ENCODE peak calls at places on chromosomes 6 and 20, in six cellular contexts. One of them, this sample, is unnamed. For H3K27me3, the result is how much of the 10 kb centered on the place peaks cover.

GRCh38 chr6:104705095-104705707 is 154.5 kb downstream of the HACE1 start:
- DNase-seq in astrocyte: peak
- DNase-seq in dorsolateral prefrontal cortex: no peak
- DNase-seq in cardiac muscle cell: no peak
- DNase-seq in pancreas: no peak
- DNase-seq in sigmoid colon: no peak
- DNase-seq in this sample: peak

GRCh38 chr6:79536615-79536968 is 638 bp downstream of the LCA5 start:
- DNase-seq in astrocyte: no peak
- DNase-seq in dorsolateral prefrontal cortex: no peak
- DNase-seq in cardiac muscle cell: no peak
- DNase-seq in pancreas: no peak
- DNase-seq in sigmoid colon: peak
- DNase-seq in this sample: peak

GRCh38 chr6:136344420-136344819 is 54.8 kb upstream of the BCLAF1 start:
- DNase-seq in astrocyte: peak
- DNase-seq in dorsolateral prefrontal cortex: no peak
- DNase-seq in cardiac muscle cell: no peak
- DNase-seq in pancreas: no peak
- DNase-seq in sigmoid colon: no peak
- DNase-seq in this sample: no peak

GRCh38 chr6:73394577-73395354 is at the start of gene DDX43:
- DNase-seq in astrocyte: peak
- DNase-seq in dorsolateral prefrontal cortex: no peak
- DNase-seq in cardiac muscle cell: no peak
- DNase-seq in pancreas: peak
- DNase-seq in sigmoid colon: peak
- DNase-seq in this sample: peak

GRCh38 chr6:159249150-159249549 is 80.0 kb downstream of the FNDC1 start:
- DNase-seq in astrocyte: peak
- DNase-seq in dorsolateral prefrontal cortex: no peak
- DNase-seq in cardiac muscle cell: no peak
- DNase-seq in pancreas: no peak
- DNase-seq in sigmoid colon: no peak
- DNase-seq in this sample: no peak

GRCh38 chr6:25583099-25583498 is 68.9 kb upstream of the SCGN start:
- DNase-seq in astrocyte: no peak
- DNase-seq in dorsolateral prefrontal cortex: no peak
- DNase-seq in cardiac muscle cell: no peak
- DNase-seq in pancreas: no peak
- DNase-seq in sigmoid colon: no peak
- DNase-seq in this sample: no peak

GRCh38 chr6:45727824-45728449 is 287.7 kb downstream of the CLIC5 start:
- DNase-seq in astrocyte: no peak
- DNase-seq in dorsolateral prefrontal cortex: no peak
- DNase-seq in cardiac muscle cell: no peak
- DNase-seq in pancreas: no peak
- DNase-seq in sigmoid colon: no peak
- DNase-seq in this sample: no peak

GRCh38 chr6:142871910-142872331 is 73.1 kb downstream of the HIVEP2 start:
- DNase-seq in astrocyte: peak
- DNase-seq in dorsolateral prefrontal cortex: no peak
- DNase-seq in cardiac muscle cell: no peak
- DNase-seq in pancreas: no peak
- DNase-seq in sigmoid colon: no peak
- DNase-seq in this sample: peak

GRCh38 chr6:139369568-139370046 is 4.8 kb downstream of the CITED2 start:
- DNase-seq in astrocyte: peak
- DNase-seq in dorsolateral prefrontal cortex: no peak
- DNase-seq in cardiac muscle cell: peak
- DNase-seq in pancreas: no peak
- DNase-seq in sigmoid colon: no peak
- DNase-seq in this sample: peak

GRCh38 chr20:10864076-10864672 is 190.4 kb upstream of the JAG1 start:
- DNase-seq in astrocyte: peak
- DNase-seq in dorsolateral prefrontal cortex: no peak
- DNase-seq in cardiac muscle cell: no peak
- DNase-seq in pancreas: peak
- DNase-seq in sigmoid colon: no peak
- DNase-seq in this sample: no peak

GRCh38 chr6:82057846-82058554 is 189.5 kb downstream of the IBTK start:
- DNase-seq in astrocyte: peak
- DNase-seq in dorsolateral prefrontal cortex: no peak
- DNase-seq in cardiac muscle cell: no peak
- DNase-seq in pancreas: peak
- DNase-seq in sigmoid colon: no peak
- DNase-seq in this sample: no peak

GRCh38 chr6:56381852-56382251 is 134.5 kb upstream of the COL21A1 start:
- DNase-seq in astrocyte: peak
- DNase-seq in dorsolateral prefrontal cortex: no peak
- DNase-seq in cardiac muscle cell: no peak
- DNase-seq in pancreas: no peak
- DNase-seq in sigmoid colon: no peak
- DNase-seq in this sample: no peak

GRCh38 chr6:11096109-11096508 is 2.5 kb downstream of the SMIM13 start:
- DNase-seq in astrocyte: peak
- DNase-seq in dorsolateral prefrontal cortex: no peak
- DNase-seq in cardiac muscle cell: peak
- DNase-seq in pancreas: no peak
- DNase-seq in sigmoid colon: no peak
- DNase-seq in this sample: no peak

GRCh38 chr6:29777319-29777718 is 50.3 kb upstream of the HLA-G start:
- DNase-seq in astrocyte: no peak
- DNase-seq in dorsolateral prefrontal cortex: no peak
- DNase-seq in cardiac muscle cell: no peak
- DNase-seq in pancreas: no peak
- DNase-seq in sigmoid colon: no peak
- DNase-seq in this sample: no peak

GRCh38 chr20:44582321-44583025 is at the start of gene PKIG:
- DNase-seq in astrocyte: peak
- DNase-seq in dorsolateral prefrontal cortex: no peak
- DNase-seq in cardiac muscle cell: no peak
- DNase-seq in pancreas: no peak
- DNase-seq in sigmoid colon: peak
- DNase-seq in this sample: peak

GRCh38 chr20:20247234-20247633 is 120.7 kb upstream of the INSM1 start:
- DNase-seq in astrocyte: no peak
- DNase-seq in dorsolateral prefrontal cortex: no peak
- DNase-seq in cardiac muscle cell: no peak
- DNase-seq in pancreas: no peak
- DNase-seq in sigmoid colon: no peak
- DNase-seq in this sample: no peak

GRCh38 chr6:110703010-110703905 is 112.0 kb downstream of the CDK19 start:
- DNase-seq in astrocyte: no peak
- DNase-seq in dorsolateral prefrontal cortex: no peak
- DNase-seq in cardiac muscle cell: no peak
- DNase-seq in pancreas: no peak
- DNase-seq in sigmoid colon: no peak
- DNase-seq in this sample: no peak

GRCh38 chr20:3788685-3789155 is 2.2 kb upstream of the CENPB start:
- DNase-seq in astrocyte: no peak
- DNase-seq in dorsolateral prefrontal cortex: no peak
- DNase-seq in cardiac muscle cell: no peak
- DNase-seq in pancreas: peak
- DNase-seq in sigmoid colon: no peak
- DNase-seq in this sample: no peak

GRCh38 chr20:61940491-61940890 is 125.2 kb downstream of the TAF4 start:
- DNase-seq in astrocyte: no peak
- DNase-seq in dorsolateral prefrontal cortex: peak
- DNase-seq in cardiac muscle cell: no peak
- DNase-seq in pancreas: no peak
- DNase-seq in sigmoid colon: no peak
- DNase-seq in this sample: no peak

GRCh38 chr6:79570129-79570801 is 33.0 kb upstream of the LCA5 start:
- DNase-seq in astrocyte: peak
- DNase-seq in dorsolateral prefrontal cortex: peak
- DNase-seq in cardiac muscle cell: peak
- DNase-seq in pancreas: no peak
- DNase-seq in sigmoid colon: no peak
- DNase-seq in this sample: peak

GRCh38 chr6:22006795-22007194 is 290.0 kb downstream of the PRL start:
- DNase-seq in astrocyte: no peak
- DNase-seq in dorsolateral prefrontal cortex: no peak
- DNase-seq in cardiac muscle cell: no peak
- DNase-seq in pancreas: no peak
- DNase-seq in sigmoid colon: no peak
- DNase-seq in this sample: no peak

GRCh38 chr6:38095054-38095453 is 275.5 kb downstream of the ZFAND3 start:
- DNase-seq in astrocyte: peak
- DNase-seq in dorsolateral prefrontal cortex: no peak
- DNase-seq in cardiac muscle cell: no peak
- DNase-seq in pancreas: no peak
- DNase-seq in sigmoid colon: no peak
- DNase-seq in this sample: no peak
- H3K4me3 ChIP-seq in astrocyte: no peak
- H3K4me3 ChIP-seq in dorsolateral prefrontal cortex: no peak
- H3K4me3 ChIP-seq in cardiac muscle cell: no peak
- H3K4me3 ChIP-seq in pancreas: no peak
- H3K4me3 ChIP-seq in sigmoid colon: no peak
- H3K4me3 ChIP-seq in this sample: no peak

DNA sequence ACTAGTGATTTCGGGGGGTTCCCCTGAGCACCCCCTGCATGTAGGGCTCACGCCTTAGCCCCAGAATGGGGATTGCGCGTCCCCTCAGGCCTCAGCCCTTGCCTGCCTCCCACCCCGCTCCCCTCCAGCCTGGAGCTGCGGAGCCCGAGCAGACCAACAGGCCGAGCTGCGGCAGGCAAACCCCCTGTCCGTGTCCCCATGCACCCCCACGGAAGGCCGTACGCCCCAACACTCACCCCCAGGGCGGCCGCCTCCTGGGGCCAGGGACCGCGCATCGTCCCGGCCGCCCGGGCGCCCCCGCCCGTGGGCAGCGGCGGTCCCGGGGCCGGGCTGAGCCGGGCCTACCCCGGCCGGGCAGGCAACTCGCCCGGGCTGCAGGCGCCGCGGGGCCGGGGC is 1.2 kb upstream of the KCNB1 start:
- DNase-seq in astrocyte: no peak
- DNase-seq in dorsolateral prefrontal cortex: no peak
- DNase-seq in cardiac muscle cell: no peak
- DNase-seq in pancreas: peak
- DNase-seq in sigmoid colon: no peak
- DNase-seq in this sample: no peak
- H3K27ac ChIP-seq in astrocyte: no peak
- H3K27ac ChIP-seq in dorsolateral prefrontal cortex: peak
- H3K27ac ChIP-seq in cardiac muscle cell: no peak
- H3K27ac ChIP-seq in pancreas: no peak
- H3K27ac ChIP-seq in sigmoid colon: peak
- H3K27ac ChIP-seq in this sample: no peak

DNA sequence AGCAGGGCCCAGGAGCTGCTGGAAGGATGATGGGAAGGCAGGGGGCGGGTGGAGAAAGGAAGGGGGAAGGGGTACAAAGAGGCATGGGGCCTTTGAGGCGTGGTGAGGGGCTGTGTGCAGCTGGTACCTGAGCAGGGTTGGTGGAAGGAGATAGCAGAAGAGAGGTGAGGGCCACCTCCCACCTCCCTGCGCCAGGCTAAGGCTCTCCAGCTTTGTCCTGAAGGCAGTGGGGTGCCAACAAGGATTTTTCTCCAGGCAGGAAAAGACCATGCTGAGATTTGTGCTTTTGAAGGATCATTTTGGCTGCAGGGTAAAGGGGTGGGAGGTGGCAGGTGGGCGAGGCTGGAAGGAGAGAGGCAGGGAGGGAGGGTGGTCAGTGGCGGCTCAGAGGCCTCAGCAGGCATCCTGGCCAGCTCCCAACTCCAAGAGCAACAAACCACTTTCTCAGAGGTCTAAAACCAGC is 40.8 kb downstream of the NOL4L start:
- DNase-seq in astrocyte: no peak
- DNase-seq in dorsolateral prefrontal cortex: no peak
- DNase-seq in cardiac muscle cell: no peak
- DNase-seq in pancreas: peak
- DNase-seq in sigmoid colon: no peak
- DNase-seq in this sample: no peak
- H3K27me3 ChIP-seq in astrocyte: under half
- H3K27me3 ChIP-seq in dorsolateral prefrontal cortex: under half
- H3K27me3 ChIP-seq in cardiac muscle cell: under half
- H3K27me3 ChIP-seq in pancreas: under half
- H3K27me3 ChIP-seq in sigmoid colon: under half
- H3K27me3 ChIP-seq in this sample: under half

DNA sequence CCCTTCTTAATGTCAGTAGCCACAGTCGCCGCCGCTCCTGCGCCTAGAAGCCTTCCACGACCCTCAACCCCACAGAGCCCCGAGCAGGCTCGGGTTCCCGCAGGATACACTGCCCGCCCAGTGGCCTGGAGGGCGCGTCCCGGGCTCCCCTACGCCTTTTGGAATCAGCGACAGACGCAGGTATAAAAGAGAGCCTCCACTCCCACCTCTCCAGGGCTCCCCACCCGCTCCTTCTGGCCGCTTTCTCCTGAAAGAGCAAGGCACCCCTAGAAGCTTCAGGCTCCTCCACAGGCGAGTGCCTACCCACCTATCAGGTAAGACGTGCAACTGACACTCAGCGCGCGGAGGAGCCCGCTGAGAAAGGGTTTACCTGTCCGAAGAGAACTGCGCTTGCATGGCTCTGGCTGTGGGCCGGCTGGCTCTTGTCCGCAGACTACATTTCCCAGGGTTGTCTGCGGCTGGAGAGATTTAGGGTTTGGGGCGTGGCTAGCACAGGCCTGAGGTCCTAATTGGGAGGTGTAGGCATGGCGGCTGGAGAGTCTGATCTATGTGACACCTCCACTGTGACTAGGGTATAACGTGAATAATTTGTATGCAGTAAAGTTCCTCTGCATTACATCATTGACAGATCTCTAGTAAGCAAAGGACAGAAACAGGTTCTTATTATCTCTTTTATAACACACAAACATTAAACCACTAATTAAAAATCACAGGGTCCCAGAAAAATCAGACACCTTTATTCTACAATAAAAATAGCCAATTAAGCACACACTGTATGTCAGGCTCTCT is 13.5 kb upstream of the ZNF391 start:
- DNase-seq in astrocyte: peak
- DNase-seq in dorsolateral prefrontal cortex: peak
- DNase-seq in cardiac muscle cell: peak
- DNase-seq in pancreas: peak
- DNase-seq in sigmoid colon: peak
- DNase-seq in this sample: peak
- H3K4me3 ChIP-seq in astrocyte: peak
- H3K4me3 ChIP-seq in dorsolateral prefrontal cortex: peak
- H3K4me3 ChIP-seq in cardiac muscle cell: peak
- H3K4me3 ChIP-seq in pancreas: peak
- H3K4me3 ChIP-seq in sigmoid colon: peak
- H3K4me3 ChIP-seq in this sample: peak

GRCh38 chr6:44078219-44078794 is 48.9 kb downstream of the MRPL14 start:
- DNase-seq in astrocyte: no peak
- DNase-seq in dorsolateral prefrontal cortex: no peak
- DNase-seq in cardiac muscle cell: no peak
- DNase-seq in pancreas: no peak
- DNase-seq in sigmoid colon: no peak
- DNase-seq in this sample: no peak
- H3K27ac ChIP-seq in astrocyte: no peak
- H3K27ac ChIP-seq in dorsolateral prefrontal cortex: no peak
- H3K27ac ChIP-seq in cardiac muscle cell: peak
- H3K27ac ChIP-seq in pancreas: no peak
- H3K27ac ChIP-seq in sigmoid colon: no peak
- H3K27ac ChIP-seq in this sample: no peak